ENCODE peak calls at places on chromosomes 16 and 17, in seven cellular contexts. T, G, V, R, P, Q and A are unnamed samples.

GRCh38 chr16:48054881-48055601 is 100.8 kb downstream of the ABCC12 start:
- DNase-seq in T (peak), R (peak), P (peak), V (peak), Q (peak), G (peak), A (peak)

GRCh38 chr16:87681990-87682570 is 79.8 kb downstream of the JPH3 start:
- DNase-seq in G (no peak), R (peak), V (no peak), T (no peak), Q (no peak), P (peak), A (peak)

GRCh38 chr17:13337864-13338371 is 263.8 kb downstream of the HS3ST3A1 start:
- DNase-seq in G (peak), Q (peak), T (peak), R (peak), P (peak), V (peak), A (no peak)

GRCh38 chr16:1413684-1414531 is 596 bp downstream of the UNKL start:
- DNase-seq in G (peak), V (no peak), Q (peak), R (peak), P (peak), T (peak), A (peak)

GRCh38 chr17:58809564-58809936 is 53.9 kb downstream of the PPM1E start:
- DNase-seq in G (no peak), V (no peak), R (no peak), T (no peak), Q (no peak), P (no peak), A (no peak)

GRCh38 chr17:61208301-61209098 is 191.1 kb upstream of the TBX2 start:
- DNase-seq in T (no peak), G (no peak), Q (no peak), P (no peak), R (no peak), V (no peak), A (no peak)

GRCh38 chr17:79685121-79685520 is 45.6 kb upstream of the ENPP7 start:
- DNase-seq in T (no peak), Q (no peak), R (no peak), G (no peak), V (no peak), P (no peak), A (no peak)

GRCh38 chr16:31168848-31169247 is 11.1 kb upstream of the FUS start:
- DNase-seq in G (no peak), R (no peak), P (no peak), V (no peak), T (no peak), Q (no peak), A (no peak)

GRCh38 chr17:80101160-80101945 is at the start of gene GAA:
- DNase-seq in R (peak), Q (peak), T (peak), V (peak), G (peak), P (peak), A (peak)

GRCh38 chr17:8091033-8091687 is 3.6 kb upstream of the ALOX12B start:
- DNase-seq in R (no peak), P (peak), G (no peak), V (no peak), Q (no peak), T (no peak), A (no peak)

GRCh38 chr17:78781339-78782304 is at the start of gene CYTH1:
- DNase-seq in Q (no peak), P (peak), T (no peak), R (peak), V (no peak), G (peak), A (peak)

GRCh38 chr17:73320601-73321264 is 8.9 kb upstream of the CDC42EP4 start:
- DNase-seq in Q (no peak), V (no peak), R (no peak), P (no peak), G (no peak), T (no peak), A (peak)